ENCODE peak calls at places on chromosome 17, in seven cellular contexts. One of them, this sample, is unnamed.
A peak's percentile ranks its signal among the peaks of the same experiment; 100 is the strongest.

GRCh38 chr17:76957600-76958464 is 89.6 kb downstream of the MGAT5B start:
- DNase-seq in IMR-90: peak; percentile 21
- DNase-seq in H1: no peak
- DNase-seq in H9: peak; percentile 36
- DNase-seq in mesendoderm: no peak
- DNase-seq in trophoblast cell: peak; percentile 54
- DNase-seq in mesenchymal stem cell: no peak
- DNase-seq in this sample: no peak

GRCh38 chr17:45342871-45343526 is 26.2 kb upstream of the MAP3K14 start:
- DNase-seq in IMR-90: no peak
- DNase-seq in H1: no peak
- DNase-seq in H9: peak; percentile 32
- DNase-seq in mesendoderm: no peak
- DNase-seq in trophoblast cell: no peak
- DNase-seq in mesenchymal stem cell: no peak
- DNase-seq in this sample: no peak

GRCh38 chr17:37050905-37051304 is 102.2 kb downstream of the AATF start:
- DNase-seq in IMR-90: peak; percentile 17
- DNase-seq in H1: no peak
- DNase-seq in H9: no peak
- DNase-seq in mesendoderm: peak; percentile 79
- DNase-seq in trophoblast cell: peak; percentile 44
- DNase-seq in mesenchymal stem cell: no peak
- DNase-seq in this sample: no peak

GRCh38 chr17:39763046-39763800 is 25.5 kb downstream of the GRB7 start:
- DNase-seq in IMR-90: peak; percentile 35
- DNase-seq in H1: no peak
- DNase-seq in H9: no peak
- DNase-seq in mesendoderm: no peak
- DNase-seq in trophoblast cell: no peak
- DNase-seq in mesenchymal stem cell: no peak
- DNase-seq in this sample: no peak

GRCh38 chr17:3890082-3890892 is 2.6 kb downstream of the CAMKK1 start:
- DNase-seq in IMR-90: peak; percentile 91
- DNase-seq in H1: no peak
- DNase-seq in H9: no peak
- DNase-seq in mesendoderm: no peak
- DNase-seq in trophoblast cell: peak; percentile 7
- DNase-seq in mesenchymal stem cell: peak; percentile 96
- DNase-seq in this sample: no peak

GRCh38 chr17:15343749-15344148 is 2.4 kb upstream of the TEKT3 start:
- DNase-seq in IMR-90: peak; percentile 75
- DNase-seq in H1: no peak
- DNase-seq in H9: no peak
- DNase-seq in mesendoderm: peak; percentile 23
- DNase-seq in trophoblast cell: peak; percentile 56
- DNase-seq in mesenchymal stem cell: peak; percentile 56
- DNase-seq in this sample: no peak

GRCh38 chr17:80195671-80196529 is 24.2 kb downstream of the SGSH start:
- DNase-seq in IMR-90: no peak
- DNase-seq in H1: peak; percentile 90
- DNase-seq in H9: peak; percentile 76
- DNase-seq in mesendoderm: peak; percentile 33
- DNase-seq in trophoblast cell: peak; percentile 44
- DNase-seq in mesenchymal stem cell: peak; percentile 14
- DNase-seq in this sample: no peak

GRCh38 chr17:52470553-52470952 is 312.0 kb upstream of the CA10 start:
- DNase-seq in IMR-90: no peak
- DNase-seq in H1: no peak
- DNase-seq in H9: no peak
- DNase-seq in mesendoderm: peak; percentile 28
- DNase-seq in trophoblast cell: no peak
- DNase-seq in mesenchymal stem cell: no peak
- DNase-seq in this sample: no peak

GRCh38 chr17:5832886-5833285 is 237.3 kb upstream of the WSCD1 start:
- DNase-seq in IMR-90: peak; percentile 83
- DNase-seq in H1: no peak
- DNase-seq in H9: peak; percentile 29
- DNase-seq in mesendoderm: peak; percentile 97
- DNase-seq in trophoblast cell: peak; percentile 38
- DNase-seq in mesenchymal stem cell: peak; percentile 84
- DNase-seq in this sample: peak; percentile 15

GRCh38 chr17:29090746-29091395 is 47.9 kb downstream of the PIPOX start:
- DNase-seq in IMR-90: no peak
- DNase-seq in H1: no peak
- DNase-seq in H9: no peak
- DNase-seq in mesendoderm: no peak
- DNase-seq in trophoblast cell: no peak
- DNase-seq in mesenchymal stem cell: no peak
- DNase-seq in this sample: no peak

GRCh38 chr17:2385240-2386202 is 15.3 kb downstream of the MNT start:
- DNase-seq in IMR-90: no peak
- DNase-seq in H1: no peak
- DNase-seq in H9: no peak
- DNase-seq in mesendoderm: no peak
- DNase-seq in trophoblast cell: no peak
- DNase-seq in mesenchymal stem cell: no peak
- DNase-seq in this sample: no peak

GRCh38 chr17:75338335-75338734 is 49.1 kb upstream of the SLC25A19 start:
- DNase-seq in IMR-90: peak; percentile 65
- DNase-seq in H1: no peak
- DNase-seq in H9: no peak
- DNase-seq in mesendoderm: no peak
- DNase-seq in trophoblast cell: peak; percentile 92
- DNase-seq in mesenchymal stem cell: peak; percentile 70
- DNase-seq in this sample: no peak

GRCh38 chr17:47225911-47226688 is 17.0 kb downstream of the MYL4 start:
- DNase-seq in IMR-90: peak; percentile 47
- DNase-seq in H1: no peak
- DNase-seq in H9: no peak
- DNase-seq in mesendoderm: no peak
- DNase-seq in trophoblast cell: no peak
- DNase-seq in mesenchymal stem cell: peak; percentile 67
- DNase-seq in this sample: no peak

GRCh38 chr17:56678249-56679144 is 85.0 kb downstream of the NOG start:
- DNase-seq in IMR-90: no peak
- DNase-seq in H1: peak; percentile 56
- DNase-seq in H9: peak; percentile 55
- DNase-seq in mesendoderm: peak; percentile 61
- DNase-seq in trophoblast cell: no peak
- DNase-seq in mesenchymal stem cell: peak; percentile 22
- DNase-seq in this sample: peak; percentile 27

GRCh38 chr17:56203430-56203829 is 50.2 kb downstream of the ANKFN1 start:
- DNase-seq in IMR-90: no peak
- DNase-seq in H1: no peak
- DNase-seq in H9: no peak
- DNase-seq in mesendoderm: no peak
- DNase-seq in trophoblast cell: peak; percentile 47
- DNase-seq in mesenchymal stem cell: no peak
- DNase-seq in this sample: no peak

GRCh38 chr17:78779848-78780247 is 2.2 kb downstream of the CYTH1 start:
- DNase-seq in IMR-90: no peak
- DNase-seq in H1: no peak
- DNase-seq in H9: no peak
- DNase-seq in mesendoderm: no peak
- DNase-seq in trophoblast cell: no peak
- DNase-seq in mesenchymal stem cell: no peak
- DNase-seq in this sample: no peak

GRCh38 chr17:42387221-42387657 is 1.0 kb downstream of the STAT3 start:
- DNase-seq in IMR-90: peak; percentile 74
- DNase-seq in H1: no peak
- DNase-seq in H9: no peak
- DNase-seq in mesendoderm: no peak
- DNase-seq in trophoblast cell: peak; percentile 43
- DNase-seq in mesenchymal stem cell: peak; percentile 80
- DNase-seq in this sample: no peak

GRCh38 chr17:40502716-40503115 is 1.3 kb upstream of the TNS4 start:
- DNase-seq in IMR-90: no peak
- DNase-seq in H1: no peak
- DNase-seq in H9: no peak
- DNase-seq in mesendoderm: no peak
- DNase-seq in trophoblast cell: no peak
- DNase-seq in mesenchymal stem cell: no peak
- DNase-seq in this sample: no peak

GRCh38 chr17:20155258-20156195 is 146.4 kb downstream of the SPECC1 start:
- DNase-seq in IMR-90: peak; percentile 96
- DNase-seq in H1: peak; percentile 99
- DNase-seq in H9: peak; percentile 100
- DNase-seq in mesendoderm: peak; percentile 99
- DNase-seq in trophoblast cell: peak; percentile 97
- DNase-seq in mesenchymal stem cell: peak; percentile 96
- DNase-seq in this sample: peak; percentile 97

GRCh38 chr17:30782206-30782605 is 42.3 kb downstream of the CRLF3 start:
- DNase-seq in IMR-90: peak; percentile 6
- DNase-seq in H1: no peak
- DNase-seq in H9: no peak
- DNase-seq in mesendoderm: no peak
- DNase-seq in trophoblast cell: no peak
- DNase-seq in mesenchymal stem cell: no peak
- DNase-seq in this sample: no peak

GRCh38 chr17:57406131-57406980 is 150.0 kb downstream of the MSI2 start:
- DNase-seq in IMR-90: peak; percentile 44
- DNase-seq in H1: no peak
- DNase-seq in H9: no peak
- DNase-seq in mesendoderm: no peak
- DNase-seq in trophoblast cell: peak; percentile 63
- DNase-seq in mesenchymal stem cell: peak; percentile 32
- DNase-seq in this sample: peak; percentile 98

GRCh38 chr17:19492140-19492539 is 41.5 kb upstream of the SLC47A1 start:
- DNase-seq in IMR-90: no peak
- DNase-seq in H1: no peak
- DNase-seq in H9: peak; percentile 50
- DNase-seq in mesendoderm: no peak
- DNase-seq in trophoblast cell: no peak
- DNase-seq in mesenchymal stem cell: no peak
- DNase-seq in this sample: no peak

GRCh38 chr17:3710951-3711383 is 12.7 kb upstream of the HASPIN start:
- DNase-seq in IMR-90: peak; percentile 71
- DNase-seq in H1: no peak
- DNase-seq in H9: peak; percentile 54
- DNase-seq in mesendoderm: peak; percentile 58
- DNase-seq in trophoblast cell: peak; percentile 28
- DNase-seq in mesenchymal stem cell: peak; percentile 41
- DNase-seq in this sample: no peak

GRCh38 chr17:60049936-60050335 is 28.8 kb downstream of the HEATR6 start:
- DNase-seq in IMR-90: peak; percentile 16
- DNase-seq in H1: no peak
- DNase-seq in H9: no peak
- DNase-seq in mesendoderm: peak; percentile 13
- DNase-seq in trophoblast cell: no peak
- DNase-seq in mesenchymal stem cell: peak; percentile 9
- DNase-seq in this sample: no peak

DNA sequence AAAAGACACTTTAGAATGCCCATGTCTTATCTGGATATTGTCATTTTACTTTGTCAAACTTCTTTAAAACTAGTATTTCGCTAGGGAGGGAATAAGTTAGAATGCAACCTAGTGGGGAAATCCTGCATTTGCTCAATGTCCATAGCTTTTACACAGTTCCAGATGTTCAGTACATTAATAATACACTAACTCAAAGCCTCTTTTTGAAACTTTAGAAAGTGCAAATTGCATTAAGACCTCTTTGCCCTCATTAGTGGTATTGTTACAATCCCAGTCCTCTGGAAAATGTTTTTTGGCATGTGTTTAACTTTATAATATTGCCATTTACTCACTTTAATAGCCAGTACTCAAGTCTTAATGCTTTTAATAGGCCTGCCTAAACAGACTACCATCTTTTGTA is 106.8 kb downstream of the BRIP1 start:
- DNase-seq in IMR-90: no peak
- DNase-seq in H1: no peak
- DNase-seq in H9: no peak
- DNase-seq in mesendoderm: no peak
- DNase-seq in trophoblast cell: no peak
- DNase-seq in mesenchymal stem cell: no peak
- DNase-seq in this sample: no peak
- H4K8ac ChIP-seq in IMR-90: no peak overlapping the region
- H4K8ac ChIP-seq in H1: no peak overlapping the region
- H4K8ac ChIP-seq in H9: no peak overlapping the region
- H4K8ac ChIP-seq in mesendoderm: no peak overlapping the region
- H4K8ac ChIP-seq in trophoblast cell: no peak overlapping the region
- H4K8ac ChIP-seq in mesenchymal stem cell: no peak overlapping the region
- H4K8ac ChIP-seq in this sample: no peak overlapping the region

GRCh38 chr17:67730706-67731105 is 13.0 kb downstream of the NOL11 start:
- DNase-seq in IMR-90: no peak
- DNase-seq in H1: no peak
- DNase-seq in H9: no peak
- DNase-seq in mesendoderm: no peak
- DNase-seq in trophoblast cell: peak; percentile 93
- DNase-seq in mesenchymal stem cell: no peak
- DNase-seq in this sample: no peak
- H4K8ac ChIP-seq in IMR-90: no peak overlapping the region
- H4K8ac ChIP-seq in H1: no peak overlapping the region
- H4K8ac ChIP-seq in H9: no peak overlapping the region
- H4K8ac ChIP-seq in mesendoderm: no peak overlapping the region
- H4K8ac ChIP-seq in trophoblast cell: no peak overlapping the region
- H4K8ac ChIP-seq in mesenchymal stem cell: no peak overlapping the region
- H4K8ac ChIP-seq in this sample: no peak overlapping the region

GRCh38 chr17:82586576-82587233 is 61.5 kb downstream of the WDR45B start:
- DNase-seq in IMR-90: no peak
- DNase-seq in H1: no peak
- DNase-seq in H9: no peak
- DNase-seq in mesendoderm: no peak
- DNase-seq in trophoblast cell: no peak
- DNase-seq in mesenchymal stem cell: no peak
- DNase-seq in this sample: no peak
- H4K8ac ChIP-seq in IMR-90: no peak overlapping the region
- H4K8ac ChIP-seq in H1: no peak overlapping the region
- H4K8ac ChIP-seq in H9: no peak overlapping the region
- H4K8ac ChIP-seq in mesendoderm: no peak overlapping the region
- H4K8ac ChIP-seq in trophoblast cell: no peak overlapping the region
- H4K8ac ChIP-seq in mesenchymal stem cell: no peak overlapping the region
- H4K8ac ChIP-seq in this sample: no peak overlapping the region

DNA sequence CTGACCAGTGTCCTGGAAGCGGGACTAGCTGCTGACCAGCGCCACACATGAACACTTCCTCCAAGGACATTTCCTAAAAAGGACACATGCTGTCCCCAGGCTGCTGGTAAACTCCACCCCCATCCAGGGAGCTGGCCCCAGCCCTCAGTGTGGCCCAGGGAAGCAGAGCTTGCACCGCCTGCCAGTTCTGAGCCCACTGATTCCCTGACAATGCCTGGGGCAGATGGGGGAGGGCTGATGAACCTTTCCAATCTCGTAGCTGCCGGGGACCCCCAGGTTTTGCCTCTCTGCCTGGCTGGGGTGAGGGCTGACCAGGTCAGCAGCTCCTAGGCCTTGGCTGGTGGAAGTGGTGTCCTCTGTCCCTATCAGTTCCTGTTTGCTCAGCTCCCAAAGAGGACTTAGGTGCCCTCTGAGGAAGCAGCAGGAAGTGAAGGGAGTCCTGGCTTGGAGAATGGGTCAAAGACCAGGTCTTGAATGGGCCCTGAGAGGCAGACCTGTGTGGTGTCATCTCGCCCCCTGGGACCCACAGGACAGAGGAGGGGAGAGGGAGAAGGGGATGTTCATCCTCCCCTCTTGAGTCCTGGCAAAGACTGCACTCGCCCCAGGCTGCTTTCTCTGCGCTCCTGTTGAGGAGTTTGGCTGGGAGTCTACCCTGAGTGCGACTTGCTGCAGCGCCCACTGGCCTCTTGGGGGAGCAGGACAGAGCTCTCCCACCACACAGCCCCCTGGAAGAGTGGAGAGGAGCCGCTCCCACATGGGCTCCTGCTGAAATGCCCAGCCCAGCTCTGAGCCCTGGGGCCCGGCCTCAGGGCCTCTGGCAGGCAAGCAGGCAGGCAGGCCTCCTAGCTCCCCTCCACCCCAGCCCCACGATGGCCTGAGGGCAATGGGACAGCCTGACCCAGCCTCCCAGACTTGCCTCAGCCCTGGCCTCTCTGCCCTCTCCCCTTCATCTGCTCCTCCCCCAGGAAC is 16.8 kb downstream of the PDK2 start:
- DNase-seq in IMR-90: no peak
- DNase-seq in H1: peak; percentile 55
- DNase-seq in H9: peak; percentile 49
- DNase-seq in mesendoderm: no peak
- DNase-seq in trophoblast cell: peak; percentile 17
- DNase-seq in mesenchymal stem cell: no peak
- DNase-seq in this sample: no peak
- H4K8ac ChIP-seq in IMR-90: peak overlapping the region; percentile 69
- H4K8ac ChIP-seq in H1: no peak overlapping the region
- H4K8ac ChIP-seq in H9: no peak overlapping the region
- H4K8ac ChIP-seq in mesendoderm: no peak overlapping the region
- H4K8ac ChIP-seq in trophoblast cell: peak overlapping the region; percentile 75
- H4K8ac ChIP-seq in mesenchymal stem cell: peak overlapping the region; percentile 52
- H4K8ac ChIP-seq in this sample: no peak overlapping the region

This sample was measured in neuronal stem cell.